ENCODE peak calls at places on chromosomes 11 and 22, in eight cellular contexts. X is CD8-positive, alpha-beta T cell; P is PC-9; J is PC-3; N is fibroblast of lung; A is SJSA1; M is psoas muscle; V is A549. Q is an unnamed sample.

GRCh38 chr11:121711900-121712424 is 259.2 kb upstream of the SORL1-AS1 start:
- DNase-seq in P (no peak), J (no peak), N (peak), X (no peak), A (no peak), V (no peak), M (no peak), Q (no peak)

GRCh38 chr11:74171630-74172465 is 759 bp downstream of the PPME1 start:
- DNase-seq in X (no peak), J (peak), P (no peak), A (no peak), V (no peak), M (no peak), N (no peak), Q (no peak)

GRCh38 chr22:28711820-28712777 is 29.5 kb downstream of the CHEK2 start:
- DNase-seq in V (peak), J (peak), X (no peak), N (peak), M (no peak), A (peak), P (no peak), Q (no peak)

GRCh38 chr11:1260023-1260501 is 37.2 kb downstream of the MUC5B start:
- DNase-seq in J (peak), N (no peak), A (no peak), M (no peak), P (peak), X (no peak), V (peak), Q (no peak)

GRCh38 chr11:46200537-46201281 is 76.8 kb upstream of the CREB3L1 start:
- DNase-seq in A (no peak), P (no peak), M (no peak), N (peak), X (no peak), J (peak), V (no peak), Q (no peak)

GRCh38 chr11:103978588-103979580 is 57.6 kb upstream of the DDI1 start:
- DNase-seq in N (peak), M (no peak), A (no peak), X (no peak), J (peak), P (no peak), V (no peak), Q (no peak)

GRCh38 chr11:73942030-73942429 is 8.8 kb upstream of the DNAJB13 start:
- DNase-seq in V (no peak), A (no peak), X (no peak), M (no peak), J (no peak), N (no peak), P (no peak), Q (no peak)

GRCh38 chr11:36354221-36355003 is 58.3 kb downstream of the PRR5L start:
- DNase-seq in V (no peak), J (peak), A (peak), M (no peak), P (no peak), X (no peak), N (peak), Q (no peak)

GRCh38 chr11:46249103-46249942 is 28.1 kb upstream of the CREB3L1 start:
- DNase-seq in A (peak), V (no peak), M (no peak), P (no peak), N (peak), X (no peak), J (no peak), Q (no peak)

GRCh38 chr11:102495161-102496042 is 35.1 kb downstream of the MMP7 start:
- DNase-seq in A (peak), P (peak), N (peak), J (peak), X (no peak), M (no peak), V (peak), Q (no peak)

GRCh38 chr11:121656333-121657090 is 203.7 kb upstream of the SORL1-AS1 start:
- DNase-seq in X (no peak), V (no peak), A (no peak), J (no peak), P (no peak), M (no peak), N (peak), Q (no peak)

GRCh38 chr11:127000991-127001390 is 421 bp upstream of the KIRREL3 start:
- DNase-seq in M (no peak), A (no peak), X (no peak), P (no peak), J (no peak), V (no peak), N (peak), Q (no peak)

GRCh38 chr11:28965824-28966223 is 857.6 kb downstream of the METTL15 start:
- DNase-seq in V (no peak), N (no peak), A (no peak), J (no peak), X (no peak), M (no peak), P (no peak), Q (no peak)

GRCh38 chr11:27290261-27290660 is 72.8 kb downstream of the CCDC34 start:
- DNase-seq in J (no peak), V (no peak), M (no peak), X (no peak), N (no peak), A (peak), P (no peak), Q (no peak)

GRCh38 chr11:121122328-121122727 is 21.3 kb downstream of the TECTA start:
- DNase-seq in N (no peak), A (no peak), J (no peak), V (no peak), M (no peak), X (no peak), P (no peak), Q (no peak)

GRCh38 chr22:36740716-36741115 is 35.2 kb downstream of the IFT27 start:
- DNase-seq in P (no peak), A (no peak), V (no peak), M (no peak), J (no peak), N (no peak), X (no peak), Q (no peak)

GRCh38 chr22:36991220-36991619 is 28.0 kb downstream of the TST start:
- DNase-seq in X (no peak), J (no peak), A (no peak), N (no peak), P (no peak), V (no peak), M (no peak), Q (no peak)

GRCh38 chr22:50189849-50190181 is 4.1 kb downstream of the TRABD start:
- DNase-seq in A (no peak), M (no peak), X (no peak), N (no peak), P (no peak), J (peak), V (no peak), Q (no peak)
- H3K27ac ChIP-seq in A (peak), M (peak), X (peak), N (peak), P (peak), J (peak), V (peak), Q (peak)

GRCh38 chr11:2387266-2387982 is 10.3 kb downstream of the CD81 start:
- DNase-seq in V (no peak), X (no peak), A (peak), P (no peak), J (no peak), M (no peak), N (peak), Q (no peak)
- H3K4me3 ChIP-seq in V (no peak), X (no peak), A (no peak), P (no peak), J (no peak), M (no peak), N (no peak), Q (peak)

GRCh38 chr11:66221012-66221411 is 47.4 kb upstream of the RAB1B start:
- DNase-seq in V (no peak), M (no peak), X (no peak), J (no peak), P (no peak), N (no peak), A (no peak), Q (no peak)
- H3K27ac ChIP-seq in V (no peak), M (no peak), X (no peak), J (no peak), P (no peak), N (no peak), A (no peak), Q (no peak)

GRCh38 chr22:30318773-30319419 is 7.8 kb downstream of the TBC1D10A start:
- DNase-seq in P (no peak), X (no peak), A (no peak), N (peak), M (no peak), V (no peak), J (no peak), Q (no peak)
- H3K4me3 ChIP-seq in P (no peak), X (no peak), A (no peak), N (no peak), M (no peak), V (no peak), J (no peak), Q (no peak)

GRCh38 chr11:12089041-12089440 is 21.3 kb upstream of the MICAL2 start:
- DNase-seq in M (no peak), P (no peak), A (no peak), X (no peak), J (no peak), N (no peak), V (no peak), Q (no peak)

GRCh38 chr11:12090061-12090572 is 20.3 kb upstream of the MICAL2 start:
- DNase-seq in X (no peak), P (peak), V (no peak), N (peak), A (no peak), M (no peak), J (peak), Q (peak)

GRCh38 chr11:12091957-12092558 is 18.3 kb upstream of the MICAL2 start:
- DNase-seq in P (no peak), J (peak), V (no peak), N (no peak), X (no peak), M (no peak), A (no peak), Q (no peak)

GRCh38 chr11:12089473-12089872 is 20.9 kb upstream of the MICAL2 start:
- DNase-seq in P (no peak), X (no peak), N (no peak), M (no peak), V (no peak), A (no peak), J (peak), Q (no peak)

GRCh38 chr11:12090761-12091261 is 19.6 kb upstream of the MICAL2 start:
- DNase-seq in J (peak), V (peak), N (no peak), P (peak), A (no peak), M (no peak), X (no peak), Q (peak)
- H3K27ac ChIP-seq in J (peak), V (peak), N (no peak), P (peak), A (no peak), M (no peak), X (no peak), Q (peak)

DNA sequence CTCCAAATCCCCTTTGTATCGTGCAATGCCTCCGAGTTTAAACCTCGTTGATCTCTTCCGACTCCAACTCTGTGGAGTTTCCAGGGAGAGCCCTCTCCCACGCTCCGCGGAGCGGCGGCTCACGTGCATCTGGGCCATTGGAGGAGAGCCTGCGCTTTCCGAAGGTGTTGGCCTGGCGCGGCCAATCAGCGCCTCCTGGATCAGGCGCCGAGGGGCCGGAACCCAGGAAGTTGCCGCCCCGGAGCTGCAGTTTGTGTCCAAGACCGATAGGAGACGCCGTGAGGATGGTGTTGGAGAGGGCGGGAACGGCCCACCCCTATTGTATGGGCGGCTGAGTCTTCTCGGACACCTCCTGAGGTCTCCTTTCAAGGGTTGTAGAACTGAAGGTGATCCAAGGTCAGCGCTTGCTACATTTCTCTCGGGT is 1.6 kb downstream of the ADAMTS15 start:
- DNase-seq in M (peak), P (no peak), J (no peak), N (peak), V (no peak), X (no peak), A (no peak), Q (peak)
- H3K4me3 ChIP-seq in M (peak), P (peak), J (peak), N (peak), V (peak), X (no peak), A (no peak), Q (peak)

GRCh38 chr11:78351979-78352731 is 65.5 kb downstream of the GAB2 start:
- DNase-seq in A (no peak), P (no peak), J (no peak), M (no peak), N (no peak), V (no peak), X (no peak), Q (no peak)

GRCh38 chr11:78350646-78351165 is 66.9 kb downstream of the GAB2 start:
- DNase-seq in X (no peak), N (peak), A (peak), J (no peak), P (no peak), M (no peak), V (no peak), Q (no peak)

GRCh38 chr11:78350101-78350645 is 67.4 kb downstream of the GAB2 start:
- DNase-seq in X (no peak), J (no peak), V (no peak), N (peak), P (peak), A (peak), M (no peak), Q (no peak)

GRCh38 chr11:78349614-78350013 is 68.0 kb downstream of the GAB2 start:
- DNase-seq in A (no peak), X (no peak), J (no peak), P (no peak), V (no peak), M (no peak), N (peak), Q (no peak)

DNA sequence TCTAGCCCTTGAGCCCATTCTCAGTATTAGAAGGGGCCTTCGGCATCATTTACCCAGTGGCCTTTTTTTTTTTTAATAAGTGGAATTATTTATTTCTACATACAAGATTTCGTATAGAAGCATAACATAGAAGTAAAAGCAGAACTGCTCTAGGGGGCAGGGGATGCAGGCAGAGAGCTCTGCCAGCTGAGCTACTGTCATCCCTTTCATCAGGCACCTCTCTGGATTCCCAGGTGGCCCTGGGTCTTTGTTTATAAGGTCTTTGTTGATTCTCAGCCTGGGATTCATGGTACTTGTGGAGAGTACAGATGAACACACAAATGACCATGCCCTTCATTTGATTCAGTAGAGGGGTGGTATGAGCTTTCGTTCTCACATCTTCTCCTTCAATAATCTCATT is 66.4 kb downstream of the GAB2 start:
- DNase-seq in V (no peak), X (no peak), J (no peak), A (no peak), N (no peak), M (no peak), P (no peak), Q (no peak)
- H3K27ac ChIP-seq in V (no peak), X (no peak), J (no peak), A (no peak), N (peak), M (no peak), P (no peak), Q (peak)

DNA sequence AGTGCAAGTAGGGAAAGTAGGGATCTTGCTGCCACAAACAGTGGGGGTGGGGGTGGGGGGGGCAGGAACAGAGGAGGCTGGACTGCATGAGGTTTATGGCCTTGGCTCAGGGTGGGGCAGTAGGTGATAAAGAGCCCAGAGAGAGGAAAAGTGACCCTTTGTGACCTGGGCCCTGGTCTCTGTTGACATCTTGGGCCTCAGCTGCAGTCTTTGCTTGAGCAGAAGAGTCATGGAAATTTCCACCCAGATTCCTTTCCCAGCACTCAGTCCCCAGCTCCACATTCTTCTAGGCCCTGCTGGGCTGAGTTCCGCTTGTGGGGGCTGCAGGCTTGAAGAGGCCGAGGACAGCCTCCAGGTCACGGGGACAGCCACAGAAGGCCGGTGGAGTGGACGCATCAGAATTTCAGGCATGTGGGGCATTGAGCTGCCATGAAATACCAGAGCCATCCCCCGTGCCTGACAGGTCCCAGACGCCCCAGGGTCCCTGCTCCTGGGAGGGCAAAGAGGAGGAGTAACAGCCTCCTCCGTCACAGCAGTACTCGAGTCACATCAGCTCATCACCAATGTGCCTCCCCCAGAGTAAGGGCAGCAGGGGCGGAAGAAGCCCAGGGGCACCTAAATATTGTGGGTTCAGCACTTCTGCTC is 9.7 kb upstream of the MALAT1 start:
- DNase-seq in J (no peak), P (peak), A (peak), M (peak), N (peak), X (no peak), V (peak), Q (no peak)
- H3K4me3 ChIP-seq in J (no peak), P (no peak), A (no peak), M (peak), N (no peak), X (no peak), V (no peak), Q (no peak)

DNA sequence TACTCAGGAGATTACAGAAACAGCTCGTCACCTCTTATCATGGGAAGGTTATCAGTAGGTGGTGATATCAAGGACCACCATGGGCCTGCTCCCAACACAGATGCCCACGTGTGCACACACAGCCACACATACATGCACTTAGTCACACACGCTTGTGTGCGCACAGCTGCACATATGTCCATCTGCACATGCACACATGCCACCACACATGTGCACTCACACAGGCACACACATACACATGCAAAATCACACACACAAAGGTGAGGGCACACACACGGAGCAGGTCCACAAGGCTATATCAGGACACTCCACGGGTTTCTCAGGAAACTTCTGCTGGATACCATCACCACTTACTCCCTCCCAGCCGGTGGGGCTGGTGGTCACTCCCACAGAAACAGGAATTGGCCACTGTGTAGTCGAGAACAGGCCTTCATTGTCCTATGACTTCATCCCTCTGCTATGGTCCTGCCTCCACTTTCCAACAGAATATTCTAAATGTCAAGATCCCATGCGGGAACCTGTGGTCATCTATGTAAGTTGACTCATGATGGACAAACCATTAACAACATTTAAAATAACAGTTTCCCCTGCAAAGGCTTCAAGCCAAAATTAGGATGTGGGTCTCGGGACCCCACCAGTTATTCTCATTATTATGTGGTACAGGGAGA is 2.2 kb downstream of the C11orf24 start:
- DNase-seq in N (peak), A (peak), V (no peak), P (no peak), X (no peak), M (no peak), J (peak), Q (no peak)
- H3K27ac ChIP-seq in N (peak), A (no peak), V (no peak), P (no peak), X (no peak), M (peak), J (no peak), Q (no peak)

GRCh38 chr11:94771390-94771789 is 3.2 kb downstream of the AMOTL1 start:
- DNase-seq in N (no peak), J (peak), P (no peak), X (no peak), A (no peak), M (no peak), V (no peak), Q (no peak)

GRCh38 chr11:94769897-94770296 is 1.7 kb downstream of the AMOTL1 start:
- DNase-seq in A (no peak), J (peak), V (no peak), P (no peak), X (no peak), N (no peak), M (peak), Q (no peak)

GRCh38 chr11:94768602-94769511 is 701 bp downstream of the AMOTL1 start:
- DNase-seq in P (peak), J (peak), N (peak), A (peak), M (peak), X (no peak), V (no peak), Q (peak)

GRCh38 chr11:94771951-94772350 is 3.8 kb downstream of the AMOTL1 start:
- DNase-seq in N (no peak), P (no peak), V (no peak), M (no peak), A (no peak), X (no peak), J (no peak), Q (no peak)

GRCh38 chr11:94770563-94771120 is 2.5 kb downstream of the AMOTL1 start:
- DNase-seq in V (no peak), J (no peak), X (no peak), P (no peak), N (no peak), M (no peak), A (no peak), Q (no peak)
- H3K4me3 ChIP-seq in V (no peak), J (peak), X (no peak), P (peak), N (peak), M (peak), A (no peak), Q (peak)